ENCODE peak calls at places on chromosomes 3 and 15, in five cellular contexts. T, L, R, P and J are unnamed samples.

GRCh38 chr3:65938147-65938546 is 100.6 kb downstream of the MAGI1 start:
- DNase-seq in T (no peak), L (no peak), R (no peak), P (no peak), J (no peak)

GRCh38 chr15:67803996-67804843 is 21.1 kb upstream of the SKOR1 start:
- DNase-seq in T (no peak), L (no peak), R (no peak), P (no peak), J (no peak)

GRCh38 chr3:46693038-46693896 is at the start of gene ALS2CL:
- DNase-seq in T (peak; percentile 76), L (no peak), R (peak; percentile 62), P (peak; percentile 95), J (peak; percentile 4)

GRCh38 chr3:109175411-109175810 is 38.9 kb downstream of the C3orf85 start:
- DNase-seq in T (no peak), L (no peak), R (no peak), P (no peak), J (no peak)

GRCh38 chr15:74955796-74956647 is 550 bp downstream of the RPP25 start:
- DNase-seq in T (peak; percentile 60), L (peak; percentile 50), R (peak; percentile 82), P (peak; percentile 91), J (peak; percentile 78)

GRCh38 chr3:36542186-36542585 is 161.9 kb downstream of the STAC start:
- DNase-seq in T (no peak), L (peak; percentile 61), R (no peak), P (no peak), J (no peak)

GRCh38 chr3:112378989-112379692 is 46.2 kb downstream of the CD200 start:
- DNase-seq in T (no peak), L (peak; percentile 73), R (no peak), P (peak; percentile 68), J (no peak)

GRCh38 chr15:70426065-70426821 is 328.5 kb upstream of the TLE3 start:
- DNase-seq in T (no peak), L (peak; percentile 40), R (no peak), P (peak; percentile 93), J (no peak)

GRCh38 chr15:29433050-29433318 is 163.4 kb upstream of the NSMCE3 start:
- DNase-seq in T (no peak), L (no peak), R (no peak), P (no peak), J (no peak)
- TF ChIP-seq CTCF in T (no peak), L (no peak), R (no peak), P (no peak), J (no peak)

DNA sequence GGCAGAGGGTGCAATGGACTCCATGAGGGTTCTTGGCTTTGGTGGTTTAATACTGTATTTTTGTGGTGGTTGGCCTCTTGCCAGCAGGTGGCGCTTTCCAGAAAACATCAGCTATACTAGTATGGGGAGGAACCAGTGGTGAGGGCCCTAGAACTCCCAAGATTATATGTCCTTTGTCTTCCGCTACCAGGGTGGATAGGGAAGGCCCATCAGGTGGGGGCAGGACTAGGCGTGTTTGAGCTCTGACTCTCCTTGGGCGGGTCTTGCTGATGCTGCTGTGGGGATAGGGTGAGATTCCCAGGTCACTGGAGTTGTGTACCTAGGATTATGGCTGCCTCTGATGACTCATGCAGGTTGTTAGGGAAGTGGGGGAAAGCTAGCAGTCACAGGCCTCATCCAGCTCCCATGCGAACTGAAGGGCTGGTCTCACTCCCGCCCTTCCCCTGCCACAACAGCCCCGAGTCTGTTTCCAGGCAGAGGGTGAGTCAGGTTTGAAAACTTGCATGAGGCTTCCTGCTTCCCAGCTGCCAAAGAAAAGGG is 357.7 kb downstream of the OTOL1 start:
- DNase-seq in T (no peak), L (peak; percentile 84), R (no peak), P (no peak), J (peak; percentile 65)
- TF ChIP-seq CTCF in T (no peak), L (peak; percentile 26), R (no peak), P (peak; percentile 22), J (peak; percentile 57)

GRCh38 chr15:71565006-71565405 is 245.3 kb upstream of the NR2E3 start:
- DNase-seq in T (no peak), L (no peak), R (no peak), P (no peak), J (no peak)

GRCh38 chr15:71562251-71562650 is 248.1 kb upstream of the NR2E3 start:
- DNase-seq in T (no peak), L (no peak), R (no peak), P (no peak), J (no peak)

GRCh38 chr15:71565636-71566160 is 244.7 kb upstream of the NR2E3 start:
- DNase-seq in T (no peak), L (peak; percentile 35), R (no peak), P (no peak), J (no peak)

GRCh38 chr15:71566226-71566625 is 244.1 kb upstream of the NR2E3 start:
- DNase-seq in T (no peak), L (no peak), R (no peak), P (no peak), J (no peak)

GRCh38 chr15:71564217-71564616 is 246.1 kb upstream of the NR2E3 start:
- DNase-seq in T (no peak), L (no peak), R (no peak), P (no peak), J (no peak)
- TF ChIP-seq CTCF in T (no peak), L (no peak), R (no peak), P (no peak), J (no peak)

DNA sequence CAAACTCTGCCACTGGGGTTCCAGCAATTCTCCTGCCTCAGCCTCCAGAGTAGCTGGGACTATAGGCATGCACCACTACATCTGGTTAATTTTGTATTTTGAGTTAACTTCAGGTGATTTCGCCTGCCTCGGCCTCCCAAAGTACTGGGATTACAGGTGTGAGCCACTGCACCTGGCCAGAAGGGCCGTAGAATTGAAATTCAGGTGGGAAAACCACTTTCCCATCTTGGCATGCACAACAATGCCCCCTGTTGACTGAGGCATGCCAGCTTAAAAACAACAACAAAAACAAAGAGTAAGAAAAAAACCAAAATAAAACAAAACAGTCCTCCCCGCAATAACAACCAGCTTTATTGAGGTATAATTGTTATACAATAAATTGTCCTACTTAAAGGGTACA is 32.6 kb upstream of the RAB11A start:
- DNase-seq in T (no peak), L (no peak), R (no peak), P (no peak), J (no peak)
- TF ChIP-seq CTCF in T (peak; percentile 19), L (no peak), R (no peak), P (no peak), J (peak; percentile 52)

GRCh38 chr3:185717121-185717520 is 107.7 kb downstream of the IGF2BP2 start:
- DNase-seq in T (no peak), L (peak; percentile 84), R (no peak), P (peak; percentile 85), J (no peak)

GRCh38 chr3:185720326-185720725 is 104.5 kb downstream of the IGF2BP2 start:
- DNase-seq in T (no peak), L (no peak), R (no peak), P (peak; percentile 32), J (no peak)

GRCh38 chr3:185716436-185717090 is 108.3 kb downstream of the IGF2BP2 start:
- DNase-seq in T (no peak), L (no peak), R (no peak), P (no peak), J (no peak)

GRCh38 chr3:185718736-185719456 is 105.9 kb downstream of the IGF2BP2 start:
- DNase-seq in T (no peak), L (no peak), R (no peak), P (no peak), J (no peak)

GRCh38 chr3:185717627-185718330 is 107.1 kb downstream of the IGF2BP2 start:
- DNase-seq in T (no peak), L (no peak), R (no peak), P (peak; percentile 4), J (no peak)
- TF ChIP-seq CTCF in T (no peak), L (no peak), R (no peak), P (no peak), J (no peak)

DNA sequence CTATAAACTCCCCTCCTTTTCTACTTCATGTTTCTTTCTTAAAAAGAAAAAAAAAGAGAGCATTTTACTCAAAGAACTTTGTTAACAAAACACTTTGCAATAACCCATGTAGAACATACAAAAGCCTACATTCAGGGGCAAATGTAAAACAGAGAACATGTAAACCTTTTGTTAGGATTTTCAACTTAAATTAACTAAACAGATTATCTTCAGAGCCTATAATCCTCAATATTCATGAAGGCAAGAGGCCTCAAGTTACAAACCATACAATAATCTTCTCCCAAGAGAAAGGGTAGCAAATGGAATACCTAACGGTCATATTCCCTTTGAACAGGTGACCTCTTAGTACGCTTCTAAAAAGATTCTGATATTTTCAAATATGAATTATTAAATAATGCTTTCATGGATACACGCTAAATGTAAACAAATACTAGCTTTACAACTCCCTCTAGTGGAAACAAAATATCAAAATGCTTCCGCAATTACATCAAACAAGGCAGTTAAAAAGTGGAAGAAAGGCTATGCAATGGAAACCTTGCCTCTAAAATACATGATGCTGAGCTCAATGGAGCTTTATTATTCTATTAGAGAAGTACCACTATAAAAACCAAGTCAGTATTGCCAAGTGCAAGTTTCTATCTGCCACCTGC is 9.9 kb downstream of the CEP152 start:
- DNase-seq in T (no peak), L (peak; percentile 59), R (no peak), P (peak; percentile 76), J (peak; percentile 50)
- TF ChIP-seq CTCF in T (no peak), L (peak; percentile 39), R (peak; percentile 42), P (peak; percentile 65), J (peak; percentile 70)

GRCh38 chr3:153835540-153835939 is 285.6 kb upstream of the ARHGEF26 start:
- DNase-seq in T (no peak), L (no peak), R (no peak), P (no peak), J (no peak)
- TF ChIP-seq CTCF in T (no peak), L (no peak), R (no peak), P (no peak), J (peak; percentile 45)

GRCh38 chr3:137116619-137117018 is 158.8 kb downstream of the IL20RB start:
- DNase-seq in T (no peak), L (no peak), R (no peak), P (no peak), J (no peak)

GRCh38 chr3:137121704-137122314 is 164.0 kb downstream of the IL20RB start:
- DNase-seq in T (no peak), L (peak; percentile 39), R (no peak), P (no peak), J (peak; percentile 52)
- TF ChIP-seq CTCF in T (peak; percentile 35), L (peak; percentile 76), R (peak; percentile 53), P (peak; percentile 67), J (peak; percentile 78)

GRCh38 chr15:38705421-38706219 is 141.0 kb upstream of the RASGRP1 start:
- DNase-seq in T (no peak), L (no peak), R (no peak), P (no peak), J (no peak)

GRCh38 chr15:38708672-38709188 is 144.1 kb upstream of the RASGRP1 start:
- DNase-seq in T (no peak), L (peak; percentile 32), R (no peak), P (no peak), J (no peak)

GRCh38 chr15:38709196-38709595 is 144.6 kb upstream of the RASGRP1 start:
- DNase-seq in T (no peak), L (no peak), R (no peak), P (no peak), J (no peak)

GRCh38 chr15:38706956-38707355 is 142.3 kb upstream of the RASGRP1 start:
- DNase-seq in T (no peak), L (no peak), R (no peak), P (no peak), J (no peak)

GRCh38 chr15:38707802-38708671 is 143.4 kb upstream of the RASGRP1 start:
- DNase-seq in T (peak; percentile 38), L (peak; percentile 76), R (peak; percentile 22), P (no peak), J (peak; percentile 50)
- TF ChIP-seq CTCF in T (peak; percentile 73), L (peak; percentile 70), R (peak; percentile 73), P (peak; percentile 87), J (peak; percentile 70)

GRCh38 chr15:40307421-40308165 is at the start of gene PLCB2:
- DNase-seq in T (peak; percentile 71), L (no peak), R (no peak), P (no peak), J (no peak)
- TF ChIP-seq CTCF in T (peak; percentile 57), L (peak; percentile 43), R (no peak), P (peak; percentile 26), J (peak; percentile 41)